ENCODE peak calls at places on chromosomes 13 and 19, in eight cellular contexts. One of them, this sample, is unnamed.

GRCh38 chr13:93745884-93746283 is 519.3 kb downstream of the GPC6 start:
- DNase-seq in GM23248: no peak
- DNase-seq in heart left ventricle: no peak
- DNase-seq in left ventricle myocardium inferior: no peak
- DNase-seq in CD4-positive, alpha-beta memory T cell: no peak
- DNase-seq in uterus: no peak
- DNase-seq in pancreas: no peak
- DNase-seq in neural progenitor cell: no peak
- DNase-seq in this sample: no peak

GRCh38 chr19:6354098-6354674 is 7.1 kb upstream of the CLPP start:
- DNase-seq in left ventricle myocardium inferior: no peak
- DNase-seq in pancreas: no peak
- DNase-seq in uterus: no peak
- DNase-seq in heart left ventricle: no peak
- DNase-seq in CD4-positive, alpha-beta memory T cell: no peak
- DNase-seq in GM23248: peak
- DNase-seq in neural progenitor cell: no peak
- DNase-seq in this sample: no peak

GRCh38 chr13:49499889-49500660 is 4.3 kb downstream of the PHF11 start:
- DNase-seq in uterus: no peak
- DNase-seq in CD4-positive, alpha-beta memory T cell: peak
- DNase-seq in pancreas: no peak
- DNase-seq in heart left ventricle: no peak
- DNase-seq in GM23248: peak
- DNase-seq in left ventricle myocardium inferior: no peak
- DNase-seq in neural progenitor cell: no peak
- DNase-seq in this sample: no peak

GRCh38 chr19:46903458-46903857 is 42.7 kb downstream of the ARHGAP35 start:
- DNase-seq in GM23248: no peak
- DNase-seq in heart left ventricle: no peak
- DNase-seq in CD4-positive, alpha-beta memory T cell: no peak
- DNase-seq in left ventricle myocardium inferior: no peak
- DNase-seq in neural progenitor cell: no peak
- DNase-seq in pancreas: no peak
- DNase-seq in uterus: no peak
- DNase-seq in this sample: no peak

GRCh38 chr13:47803131-47803530 is 197.9 kb downstream of the SUCLA2 start:
- DNase-seq in uterus: no peak
- DNase-seq in CD4-positive, alpha-beta memory T cell: no peak
- DNase-seq in heart left ventricle: no peak
- DNase-seq in GM23248: no peak
- DNase-seq in pancreas: no peak
- DNase-seq in neural progenitor cell: no peak
- DNase-seq in left ventricle myocardium inferior: no peak
- DNase-seq in this sample: no peak

GRCh38 chr19:50162988-50163387 is at the start of gene IZUMO2:
- DNase-seq in CD4-positive, alpha-beta memory T cell: no peak
- DNase-seq in uterus: no peak
- DNase-seq in neural progenitor cell: no peak
- DNase-seq in heart left ventricle: no peak
- DNase-seq in GM23248: no peak
- DNase-seq in left ventricle myocardium inferior: no peak
- DNase-seq in pancreas: no peak
- DNase-seq in this sample: no peak

GRCh38 chr13:24500977-24501376 is 11.6 kb downstream of the PARP4 start:
- DNase-seq in neural progenitor cell: no peak
- DNase-seq in pancreas: no peak
- DNase-seq in CD4-positive, alpha-beta memory T cell: no peak
- DNase-seq in uterus: no peak
- DNase-seq in GM23248: peak
- DNase-seq in heart left ventricle: no peak
- DNase-seq in left ventricle myocardium inferior: no peak
- DNase-seq in this sample: no peak

GRCh38 chr13:46663644-46664043 is 110.7 kb downstream of the LRCH1 start:
- DNase-seq in CD4-positive, alpha-beta memory T cell: no peak
- DNase-seq in left ventricle myocardium inferior: no peak
- DNase-seq in pancreas: no peak
- DNase-seq in heart left ventricle: no peak
- DNase-seq in GM23248: peak
- DNase-seq in uterus: no peak
- DNase-seq in neural progenitor cell: no peak
- DNase-seq in this sample: no peak

GRCh38 chr13:51781246-51782022 is 22.5 kb downstream of the DHRS12 start:
- DNase-seq in CD4-positive, alpha-beta memory T cell: no peak
- DNase-seq in heart left ventricle: no peak
- DNase-seq in left ventricle myocardium inferior: no peak
- DNase-seq in neural progenitor cell: peak
- DNase-seq in pancreas: peak
- DNase-seq in GM23248: peak
- DNase-seq in uterus: no peak
- DNase-seq in this sample: no peak

GRCh38 chr13:49733181-49733951 is 42.1 kb upstream of the EBPL start:
- DNase-seq in GM23248: peak
- DNase-seq in pancreas: no peak
- DNase-seq in CD4-positive, alpha-beta memory T cell: no peak
- DNase-seq in neural progenitor cell: no peak
- DNase-seq in uterus: no peak
- DNase-seq in left ventricle myocardium inferior: no peak
- DNase-seq in heart left ventricle: no peak
- DNase-seq in this sample: no peak

GRCh38 chr13:39049274-39049673 is 11.0 kb downstream of the NHLRC3 start:
- DNase-seq in heart left ventricle: no peak
- DNase-seq in pancreas: no peak
- DNase-seq in CD4-positive, alpha-beta memory T cell: no peak
- DNase-seq in uterus: no peak
- DNase-seq in GM23248: no peak
- DNase-seq in left ventricle myocardium inferior: no peak
- DNase-seq in neural progenitor cell: no peak
- DNase-seq in this sample: no peak

GRCh38 chr13:112229445-112229844 is 146.7 kb upstream of the SPACA7 start:
- DNase-seq in heart left ventricle: no peak
- DNase-seq in GM23248: no peak
- DNase-seq in pancreas: no peak
- DNase-seq in neural progenitor cell: no peak
- DNase-seq in left ventricle myocardium inferior: no peak
- DNase-seq in CD4-positive, alpha-beta memory T cell: no peak
- DNase-seq in uterus: no peak
- DNase-seq in this sample: no peak

GRCh38 chr13:20825476-20825875 is 51.7 kb upstream of the EEF1AKMT1 start:
- DNase-seq in CD4-positive, alpha-beta memory T cell: no peak
- DNase-seq in left ventricle myocardium inferior: no peak
- DNase-seq in pancreas: no peak
- DNase-seq in GM23248: peak
- DNase-seq in uterus: no peak
- DNase-seq in neural progenitor cell: no peak
- DNase-seq in heart left ventricle: no peak
- DNase-seq in this sample: no peak

GRCh38 chr13:44313674-44314073 is 60.0 kb upstream of the SERP2 start:
- DNase-seq in uterus: no peak
- DNase-seq in pancreas: no peak
- DNase-seq in left ventricle myocardium inferior: no peak
- DNase-seq in heart left ventricle: no peak
- DNase-seq in CD4-positive, alpha-beta memory T cell: no peak
- DNase-seq in GM23248: peak
- DNase-seq in neural progenitor cell: no peak
- DNase-seq in this sample: peak

GRCh38 chr13:37748913-37749312 is 120.7 kb downstream of the TRPC4 start:
- DNase-seq in uterus: no peak
- DNase-seq in CD4-positive, alpha-beta memory T cell: no peak
- DNase-seq in heart left ventricle: no peak
- DNase-seq in neural progenitor cell: no peak
- DNase-seq in GM23248: no peak
- DNase-seq in pancreas: no peak
- DNase-seq in left ventricle myocardium inferior: no peak
- DNase-seq in this sample: no peak

GRCh38 chr13:52070929-52071523 is 46.5 kb downstream of the UTP14C start:
- DNase-seq in left ventricle myocardium inferior: no peak
- DNase-seq in neural progenitor cell: no peak
- DNase-seq in heart left ventricle: no peak
- DNase-seq in CD4-positive, alpha-beta memory T cell: peak
- DNase-seq in GM23248: peak
- DNase-seq in uterus: no peak
- DNase-seq in pancreas: no peak
- DNase-seq in this sample: no peak

GRCh38 chr19:15291666-15292065 is 40.7 kb downstream of the BRD4 start:
- DNase-seq in GM23248: peak
- DNase-seq in left ventricle myocardium inferior: no peak
- DNase-seq in neural progenitor cell: no peak
- DNase-seq in uterus: no peak
- DNase-seq in CD4-positive, alpha-beta memory T cell: no peak
- DNase-seq in pancreas: no peak
- DNase-seq in heart left ventricle: no peak
- DNase-seq in this sample: no peak

GRCh38 chr19:39126593-39127187 is 1.1 kb downstream of the PAK4 start:
- DNase-seq in GM23248: peak
- DNase-seq in neural progenitor cell: peak
- DNase-seq in CD4-positive, alpha-beta memory T cell: no peak
- DNase-seq in uterus: no peak
- DNase-seq in heart left ventricle: no peak
- DNase-seq in left ventricle myocardium inferior: no peak
- DNase-seq in pancreas: peak
- DNase-seq in this sample: peak

GRCh38 chr19:15324791-15325519 is 7.4 kb downstream of the BRD4 start:
- DNase-seq in heart left ventricle: no peak
- DNase-seq in neural progenitor cell: peak
- DNase-seq in uterus: no peak
- DNase-seq in GM23248: no peak
- DNase-seq in left ventricle myocardium inferior: no peak
- DNase-seq in CD4-positive, alpha-beta memory T cell: no peak
- DNase-seq in pancreas: peak
- DNase-seq in this sample: no peak

GRCh38 chr19:1979642-1980041 is 35.9 kb downstream of the BTBD2 start:
- DNase-seq in uterus: no peak
- DNase-seq in CD4-positive, alpha-beta memory T cell: peak
- DNase-seq in heart left ventricle: no peak
- DNase-seq in left ventricle myocardium inferior: no peak
- DNase-seq in neural progenitor cell: no peak
- DNase-seq in pancreas: no peak
- DNase-seq in GM23248: no peak
- DNase-seq in this sample: no peak

GRCh38 chr19:31974941-31975340 is 370.5 kb upstream of the ZNF507 start:
- DNase-seq in GM23248: no peak
- DNase-seq in neural progenitor cell: no peak
- DNase-seq in CD4-positive, alpha-beta memory T cell: no peak
- DNase-seq in uterus: no peak
- DNase-seq in pancreas: no peak
- DNase-seq in heart left ventricle: no peak
- DNase-seq in left ventricle myocardium inferior: no peak
- DNase-seq in this sample: no peak

GRCh38 chr19:51726049-51726448 is 2.3 kb upstream of the HAS1 start:
- DNase-seq in pancreas: no peak
- DNase-seq in GM23248: peak
- DNase-seq in uterus: peak
- DNase-seq in heart left ventricle: peak
- DNase-seq in CD4-positive, alpha-beta memory T cell: no peak
- DNase-seq in neural progenitor cell: no peak
- DNase-seq in left ventricle myocardium inferior: peak
- DNase-seq in this sample: no peak

GRCh38 chr19:38360351-38360750 is 14.0 kb upstream of the PSMD8 start:
- DNase-seq in CD4-positive, alpha-beta memory T cell: no peak
- DNase-seq in heart left ventricle: no peak
- DNase-seq in uterus: no peak
- DNase-seq in neural progenitor cell: no peak
- DNase-seq in left ventricle myocardium inferior: no peak
- DNase-seq in pancreas: no peak
- DNase-seq in GM23248: no peak
- DNase-seq in this sample: no peak

GRCh38 chr13:32026619-32027018 is 5.0 kb upstream of the FRY start:
- DNase-seq in left ventricle myocardium inferior: no peak
- DNase-seq in pancreas: no peak
- DNase-seq in neural progenitor cell: no peak
- DNase-seq in uterus: no peak
- DNase-seq in heart left ventricle: no peak
- DNase-seq in CD4-positive, alpha-beta memory T cell: no peak
- DNase-seq in GM23248: no peak
- DNase-seq in this sample: no peak

DNA sequence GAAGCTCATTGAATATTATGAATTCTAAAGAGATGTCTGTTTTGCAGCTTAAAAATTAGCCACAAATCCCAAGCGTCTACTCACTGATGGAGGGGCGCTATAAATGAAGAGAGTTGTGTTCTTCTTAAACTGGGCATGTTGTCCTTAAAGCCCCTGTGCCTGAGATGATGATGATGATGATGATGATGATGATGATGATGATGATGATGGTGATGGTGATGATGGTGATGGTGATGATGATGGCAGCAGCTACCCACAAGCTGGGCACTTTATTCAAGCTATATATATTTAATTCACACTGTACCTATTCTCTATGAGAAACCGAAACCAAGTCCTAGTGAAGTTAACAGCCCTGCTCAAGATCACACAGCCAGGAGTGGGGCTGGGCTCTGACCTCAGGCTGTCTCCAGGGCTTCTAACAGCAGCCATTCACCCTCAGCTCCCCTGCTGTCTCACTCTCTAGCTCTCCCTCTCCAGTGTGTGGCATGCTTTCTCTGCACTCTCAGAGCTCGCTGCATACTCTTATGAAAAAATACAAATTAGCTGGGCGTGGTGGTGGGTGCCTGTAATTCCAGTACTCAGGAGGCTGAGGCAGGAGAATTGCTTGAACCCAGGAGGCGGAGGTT is 169.0 kb downstream of the SHISA2 start:
- DNase-seq in GM23248: no peak
- DNase-seq in heart left ventricle: no peak
- DNase-seq in left ventricle myocardium inferior: no peak
- DNase-seq in CD4-positive, alpha-beta memory T cell: no peak
- DNase-seq in neural progenitor cell: peak
- DNase-seq in pancreas: no peak
- DNase-seq in uterus: no peak
- DNase-seq in this sample: no peak
- H3K4me3 ChIP-seq in GM23248: no peak
- H3K4me3 ChIP-seq in heart left ventricle: no peak
- H3K4me3 ChIP-seq in left ventricle myocardium inferior: no peak
- H3K4me3 ChIP-seq in CD4-positive, alpha-beta memory T cell: no peak
- H3K4me3 ChIP-seq in neural progenitor cell: peak
- H3K4me3 ChIP-seq in pancreas: no peak
- H3K4me3 ChIP-seq in uterus: no peak
- H3K4me3 ChIP-seq in this sample: no peak

GRCh38 chr13:89238496-89238895 is 1567.3 kb downstream of the SLITRK5 start:
- DNase-seq in pancreas: no peak
- DNase-seq in heart left ventricle: no peak
- DNase-seq in uterus: no peak
- DNase-seq in left ventricle myocardium inferior: no peak
- DNase-seq in CD4-positive, alpha-beta memory T cell: no peak
- DNase-seq in neural progenitor cell: no peak
- DNase-seq in GM23248: no peak
- DNase-seq in this sample: no peak
- H3K27ac ChIP-seq in pancreas: no peak
- H3K27ac ChIP-seq in heart left ventricle: no peak
- H3K27ac ChIP-seq in uterus: no peak
- H3K27ac ChIP-seq in left ventricle myocardium inferior: no peak
- H3K27ac ChIP-seq in CD4-positive, alpha-beta memory T cell: no peak
- H3K27ac ChIP-seq in neural progenitor cell: no peak
- H3K27ac ChIP-seq in GM23248: no peak
- H3K27ac ChIP-seq in this sample: no peak

GRCh38 chr13:80665792-80666333 is 324.9 kb upstream of the SPRY2 start:
- DNase-seq in GM23248: no peak
- DNase-seq in left ventricle myocardium inferior: no peak
- DNase-seq in uterus: no peak
- DNase-seq in heart left ventricle: no peak
- DNase-seq in pancreas: no peak
- DNase-seq in CD4-positive, alpha-beta memory T cell: no peak
- DNase-seq in neural progenitor cell: no peak
- DNase-seq in this sample: no peak
- H3K4me3 ChIP-seq in GM23248: no peak
- H3K4me3 ChIP-seq in left ventricle myocardium inferior: no peak
- H3K4me3 ChIP-seq in uterus: no peak
- H3K4me3 ChIP-seq in heart left ventricle: no peak
- H3K4me3 ChIP-seq in pancreas: no peak
- H3K4me3 ChIP-seq in CD4-positive, alpha-beta memory T cell: no peak
- H3K4me3 ChIP-seq in neural progenitor cell: no peak
- H3K4me3 ChIP-seq in this sample: no peak

GRCh38 chr19:14023404-14024235 is 4.3 kb upstream of the RLN3 start:
- DNase-seq in uterus: no peak
- DNase-seq in GM23248: peak
- DNase-seq in pancreas: peak
- DNase-seq in heart left ventricle: no peak
- DNase-seq in neural progenitor cell: peak
- DNase-seq in left ventricle myocardium inferior: peak
- DNase-seq in CD4-positive, alpha-beta memory T cell: no peak
- DNase-seq in this sample: peak
- H3K27ac ChIP-seq in uterus: no peak
- H3K27ac ChIP-seq in GM23248: no peak
- H3K27ac ChIP-seq in pancreas: peak
- H3K27ac ChIP-seq in heart left ventricle: no peak
- H3K27ac ChIP-seq in neural progenitor cell: no peak
- H3K27ac ChIP-seq in left ventricle myocardium inferior: peak
- H3K27ac ChIP-seq in CD4-positive, alpha-beta memory T cell: no peak
- H3K27ac ChIP-seq in this sample: peak